ENCODE peak calls at places on chromosomes 6 and 20, in eight cellular contexts. S is AG08395; V is T-helper 9 cell; O is iris pigment epithelial cell; Y is NCI-H82; Q is CD4-positive, CD25-positive, alpha-beta regulatory T cell; K is KBM-7; F is activated T-cell treated with anti-CD3 and anti-CD28 coated beads, Interleukin-2, amount 50 U/mL, for 72 hours. U is an unnamed sample.

GRCh38 chr6:68546620-68547019 is 88.5 kb upstream of the ADGRB3 start:
- DNase-seq in S (no peak), V (no peak), O (no peak), Y (no peak), Q (no peak), K (no peak), F (no peak), U (no peak)

GRCh38 chr6:74879970-74880369 is 325.9 kb downstream of the COL12A1 start:
- DNase-seq in S (no peak), V (no peak), O (peak; percentile 27), Y (no peak), Q (no peak), K (no peak), F (no peak), U (no peak)

GRCh38 chr20:17898548-17898994 is 70.0 kb downstream of the SNX5 start:
- DNase-seq in S (peak; percentile 79), V (peak; percentile 47), O (peak; percentile 67), Y (peak; percentile 75), Q (peak; percentile 29), K (peak; percentile 60), F (peak; percentile 64), U (peak; percentile 82)

GRCh38 chr6:22838346-22838745 is 269.0 kb downstream of the HDGFL1 start:
- DNase-seq in S (no peak), V (no peak), O (no peak), Y (peak; percentile 7), Q (no peak), K (no peak), F (no peak), U (peak; percentile 15)

GRCh38 chr20:5096463-5096862 is 23.3 kb downstream of the PCNA start:
- DNase-seq in S (no peak), V (no peak), O (no peak), Y (peak; percentile 58), Q (no peak), K (no peak), F (no peak), U (no peak)

GRCh38 chr6:141677598-141678211 is 455.0 kb upstream of the GJE1 start:
- DNase-seq in S (peak; percentile 9), V (no peak), O (peak; percentile 50), Y (peak; percentile 62), Q (no peak), K (peak; percentile 51), F (no peak), U (peak; percentile 62)

GRCh38 chr6:154840363-154840762 is 107.1 kb downstream of the SCAF8 start:
- DNase-seq in S (no peak), V (no peak), O (no peak), Y (no peak), Q (no peak), K (no peak), F (no peak), U (no peak)

GRCh38 chr6:158666637-158667359 is 16.9 kb downstream of the SYTL3 start:
- DNase-seq in S (peak; percentile 40), V (no peak), O (peak; percentile 97), Y (no peak), Q (no peak), K (peak; percentile 77), F (no peak), U (peak; percentile 89)

GRCh38 chr20:19915111-19915798 is 101.9 kb upstream of the NAA20 start:
- DNase-seq in S (no peak), V (no peak), O (no peak), Y (no peak), Q (no peak), K (peak; percentile 76), F (no peak), U (peak; percentile 62)

GRCh38 chr6:110958332-110959192 is at the start of gene GTF3C6:
- DNase-seq in S (peak; percentile 91), V (peak; percentile 90), O (peak; percentile 96), Y (peak; percentile 96), Q (peak; percentile 90), K (peak; percentile 92), F (peak; percentile 96), U (peak; percentile 95)

GRCh38 chr6:92479821-92480220 is 939.5 kb downstream of the EPHA7 start:
- DNase-seq in S (no peak), V (no peak), O (peak; percentile 16), Y (peak; percentile 15), Q (no peak), K (no peak), F (no peak), U (no peak)

GRCh38 chr6:15763827-15764226 is 101.0 kb upstream of the DTNBP1 start:
- DNase-seq in S (peak; percentile 53), V (no peak), O (peak; percentile 83), Y (no peak), Q (no peak), K (no peak), F (no peak), U (peak; percentile 62)

GRCh38 chr6:20020526-20020925 is 183.4 kb downstream of the ID4 start:
- DNase-seq in S (no peak), V (no peak), O (no peak), Y (no peak), Q (no peak), K (no peak), F (no peak), U (no peak)

GRCh38 chr20:49411221-49411925 is 71.1 kb downstream of the KCNB1 start:
- DNase-seq in S (no peak), V (no peak), O (no peak), Y (no peak), Q (no peak), K (no peak), F (no peak), U (no peak)

GRCh38 chr6:106870824-106871300 is 103.7 kb downstream of the CD24 start:
- DNase-seq in S (no peak), V (no peak), O (peak; percentile 18), Y (no peak), Q (no peak), K (no peak), F (no peak), U (no peak)

GRCh38 chr6:51613558-51613957 is 473.9 kb downstream of the PKHD1 start:
- DNase-seq in S (no peak), V (no peak), O (no peak), Y (no peak), Q (no peak), K (no peak), F (no peak), U (no peak)

GRCh38 chr6:5290097-5290496 is 28.8 kb downstream of the FARS2 start:
- DNase-seq in S (no peak), V (no peak), O (no peak), Y (no peak), Q (no peak), K (no peak), F (no peak), U (no peak)

GRCh38 chr20:53162251-53162835 is 190.2 kb downstream of the TSHZ2 start:
- DNase-seq in S (peak; percentile 70), V (no peak), O (peak; percentile 81), Y (peak; percentile 80), Q (no peak), K (peak; percentile 61), F (peak; percentile 11), U (peak; percentile 43)

GRCh38 chr6:4774715-4775590 is 1.3 kb upstream of the CDYL start:
- DNase-seq in S (no peak), V (peak; percentile 16), O (peak; percentile 17), Y (peak; percentile 48), Q (peak; percentile 18), K (peak; percentile 68), F (peak; percentile 18), U (peak; percentile 59)

GRCh38 chr20:34986311-34987287 is 30.9 kb downstream of the MYH7B start:
- DNase-seq in S (no peak), V (no peak), O (no peak), Y (no peak), Q (no peak), K (no peak), F (no peak), U (no peak)

GRCh38 chr20:20594171-20594530 is 118.3 kb downstream of the RALGAPA2 start:
- DNase-seq in S (peak; percentile 35), V (no peak), O (peak; percentile 35), Y (peak; percentile 64), Q (no peak), K (peak; percentile 21), F (no peak), U (no peak)

GRCh38 chr6:29685718-29686326 is 4.9 kb upstream of the ZFP57 start:
- DNase-seq in S (no peak), V (no peak), O (no peak), Y (no peak), Q (no peak), K (no peak), F (no peak), U (peak; percentile 26)

GRCh38 chr6:65398851-65399250 is 308.2 kb downstream of the EYS start:
- DNase-seq in S (no peak), V (no peak), O (no peak), Y (no peak), Q (no peak), K (no peak), F (no peak), U (no peak)

GRCh38 chr6:157981132-157981394 is 600 bp upstream of the SYNJ2 start:
- DNase-seq in S (no peak), V (peak; percentile 8), O (no peak), Y (no peak), Q (no peak), K (no peak), F (no peak), U (no peak)

GRCh38 chr20:4100679-4101078 is 85.3 kb upstream of the RNF24 start:
- DNase-seq in S (no peak), V (no peak), O (peak; percentile 51), Y (no peak), Q (no peak), K (no peak), F (no peak), U (no peak)

GRCh38 chr6:101613556-101613955 is 220.0 kb downstream of the GRIK2 start:
- DNase-seq in S (no peak), V (no peak), O (no peak), Y (no peak), Q (no peak), K (no peak), F (no peak), U (no peak)

GRCh38 chr6:97669191-97669651 is 386.2 kb upstream of the MMS22L start:
- DNase-seq in S (peak; percentile 23), V (no peak), O (peak; percentile 31), Y (no peak), Q (no peak), K (peak; percentile 1), F (peak; percentile 33), U (peak; percentile 0)

GRCh38 chr20:9244811-9245210 is 175.9 kb downstream of the PLCB4 start:
- DNase-seq in S (no peak), V (no peak), O (no peak), Y (no peak), Q (no peak), K (no peak), F (no peak), U (no peak)

GRCh38 chr6:2982464-2983121 is 11.2 kb upstream of the SERPINB6 start:
- DNase-seq in S (no peak), V (no peak), O (no peak), Y (no peak), Q (no peak), K (no peak), F (no peak), U (no peak)

GRCh38 chr6:133062077-133062476 is 179.1 kb upstream of the EYA4 start:
- DNase-seq in S (no peak), V (no peak), O (peak; percentile 53), Y (peak; percentile 30), Q (no peak), K (no peak), F (no peak), U (peak; percentile 91)

GRCh38 chr6:14877758-14878157 is 368.1 kb upstream of the JARID2 start:
- DNase-seq in S (no peak), V (no peak), O (peak; percentile 16), Y (no peak), Q (no peak), K (no peak), F (no peak), U (no peak)

GRCh38 chr20:38658879-38659612 is 57.4 kb downstream of the ARHGAP40 start:
- DNase-seq in S (peak; percentile 43), V (peak; percentile 20), O (peak; percentile 24), Y (peak; percentile 74), Q (no peak), K (peak; percentile 25), F (peak; percentile 22), U (peak; percentile 32)

GRCh38 chr6:70234561-70235236 is 68.2 kb downstream of the COL9A1 start:
- DNase-seq in S (no peak), V (no peak), O (no peak), Y (no peak), Q (no peak), K (no peak), F (no peak), U (no peak)

GRCh38 chr6:39338406-39338805 is 15.9 kb upstream of the KCNK16 start:
- DNase-seq in S (no peak), V (no peak), O (no peak), Y (no peak), Q (no peak), K (no peak), F (no peak), U (no peak)